ENCODE peak calls at places on chromosome 7, in six cellular contexts. B is cardiac muscle cell, A is nephron progenitor cell, I is neural crest cell, Y is WTC11, G is heart left ventricle. P is an unnamed sample.
A peak's percentile ranks its signal among the peaks of the same experiment; 100 is the strongest.

GRCh38 chr7:12322903-12323300 is 80.8 kb downstream of the VWDE start:
- DNase-seq in B (no peak), A (no peak), I (no peak), Y (no peak), G (no peak), P (no peak)

GRCh38 chr7:66832531-66833351 is 88.3 kb upstream of the TMEM248 start:
- DNase-seq in B (no peak), A (no peak), I (no peak), Y (no peak), G (no peak), P (no peak)

GRCh38 chr7:4840097-4840501 is 21.7 kb downstream of the PAPOLB start:
- DNase-seq in B (no peak), A (no peak), I (no peak), Y (no peak), G (no peak), P (no peak)

GRCh38 chr7:53035499-53036412 is at the start of gene POM121L12:
- DNase-seq in B (no peak), A (no peak), I (no peak), Y (no peak), G (no peak), P (no peak)

GRCh38 chr7:31061185-31061584 is 9.1 kb downstream of the ADCYAP1R1 start:
- DNase-seq in B (no peak), A (no peak), I (no peak), Y (peak; percentile 36), G (no peak), P (no peak)

GRCh38 chr7:55325371-55325792 is 39.8 kb upstream of the LANCL2 start:
- DNase-seq in B (peak; percentile 95), A (no peak), I (no peak), Y (no peak), G (peak; percentile 80), P (no peak)

GRCh38 chr7:8176370-8177081 is 85.4 kb downstream of the ICA1 start:
- DNase-seq in B (no peak), A (no peak), I (no peak), Y (no peak), G (no peak), P (no peak)

GRCh38 chr7:28581351-28581750 is 169.0 kb downstream of the CREB5 start:
- DNase-seq in B (no peak), A (no peak), I (no peak), Y (no peak), G (no peak), P (no peak)

GRCh38 chr7:12423995-12424745 is 20.5 kb upstream of the VWDE start:
- DNase-seq in B (no peak), A (no peak), I (no peak), Y (peak; percentile 80), G (no peak), P (no peak)

GRCh38 chr7:31336202-31337035 is 4.1 kb downstream of the NEUROD6 start:
- DNase-seq in B (no peak), A (peak; percentile 34), I (no peak), Y (peak; percentile 66), G (no peak), P (peak; percentile 55)

GRCh38 chr7:47601119-47601880 is 19.4 kb upstream of the TNS3 start:
- DNase-seq in B (peak; percentile 78), A (no peak), I (no peak), Y (no peak), G (no peak), P (no peak)

GRCh38 chr7:130732980-130733865 is 784 bp downstream of the KLF14 start:
- DNase-seq in B (no peak), A (no peak), I (peak; percentile 14), Y (peak; percentile 52), G (peak; percentile 29), P (peak; percentile 52)

GRCh38 chr7:46714904-46715303 is 793.8 kb upstream of the IGFBP3 start:
- DNase-seq in B (no peak), A (no peak), I (no peak), Y (no peak), G (no peak), P (no peak)

GRCh38 chr7:112995091-112995824 is 91.4 kb downstream of the GPR85 start:
- DNase-seq in B (peak; percentile 26), A (no peak), I (no peak), Y (no peak), G (peak; percentile 61), P (no peak)

GRCh38 chr7:102872460-102872859 is 40.3 kb upstream of the LRRC17 start:
- DNase-seq in B (peak; percentile 88), A (no peak), I (no peak), Y (no peak), G (no peak), P (no peak)

DNA sequence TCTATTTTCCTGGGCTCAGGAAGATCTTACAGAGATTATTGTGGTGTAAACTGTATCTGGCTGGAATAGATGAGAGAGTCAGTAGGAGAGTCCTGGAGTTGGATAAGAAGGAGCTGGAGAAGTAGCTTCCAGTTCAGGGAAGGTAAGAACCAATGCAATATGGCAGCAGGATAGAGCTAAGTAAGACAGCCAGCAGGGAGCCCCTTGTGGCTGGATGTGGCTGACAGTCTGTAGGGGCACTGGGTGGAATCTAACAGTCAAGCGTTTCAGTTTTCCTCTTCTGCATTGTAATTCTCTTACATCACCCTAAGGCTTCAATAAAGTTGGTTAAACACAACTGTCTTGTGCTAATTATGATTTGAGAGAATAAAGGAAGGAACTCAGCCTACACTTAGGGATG is 105.8 kb upstream of the EEPD1 start:
- DNase-seq in B (peak; percentile 40), A (no peak), I (no peak), Y (no peak), G (no peak), P (no peak)
- TF ChIP-seq CTCF in B (peak; percentile 22), A (no peak), I (peak; percentile 22), Y (no peak), G (no peak), P (peak; percentile 30)

GRCh38 chr7:2934211-2934731 is 90.2 kb upstream of the GNA12 start:
- DNase-seq in B (peak; percentile 64), A (no peak), I (no peak), Y (peak; percentile 13), G (no peak), P (no peak)
- TF ChIP-seq CTCF in B (no peak), A (no peak), I (no peak), Y (no peak), G (no peak), P (no peak)

GRCh38 chr7:149598721-149599308 is 101.2 kb upstream of the ZNF746 start:
- DNase-seq in B (peak; percentile 52), A (no peak), I (peak; percentile 12), Y (peak; percentile 55), G (no peak), P (peak; percentile 48)
- TF ChIP-seq CTCF in B (peak; percentile 59), A (peak; percentile 40), I (peak; percentile 54), Y (no peak), G (no peak), P (no peak)

GRCh38 chr7:121003986-121004685 is 15.6 kb downstream of the CPED1 start:
- DNase-seq in B (no peak), A (no peak), I (no peak), Y (no peak), G (peak; percentile 84), P (no peak)

GRCh38 chr7:121002755-121003114 is 14.2 kb downstream of the CPED1 start:
- DNase-seq in B (no peak), A (no peak), I (no peak), Y (no peak), G (no peak), P (no peak)

GRCh38 chr7:121001234-121001633 is 12.7 kb downstream of the CPED1 start:
- DNase-seq in B (no peak), A (no peak), I (no peak), Y (no peak), G (no peak), P (no peak)

GRCh38 chr7:121000091-121000983 is 11.8 kb downstream of the CPED1 start:
- DNase-seq in B (peak; percentile 68), A (no peak), I (no peak), Y (no peak), G (no peak), P (no peak)

DNA sequence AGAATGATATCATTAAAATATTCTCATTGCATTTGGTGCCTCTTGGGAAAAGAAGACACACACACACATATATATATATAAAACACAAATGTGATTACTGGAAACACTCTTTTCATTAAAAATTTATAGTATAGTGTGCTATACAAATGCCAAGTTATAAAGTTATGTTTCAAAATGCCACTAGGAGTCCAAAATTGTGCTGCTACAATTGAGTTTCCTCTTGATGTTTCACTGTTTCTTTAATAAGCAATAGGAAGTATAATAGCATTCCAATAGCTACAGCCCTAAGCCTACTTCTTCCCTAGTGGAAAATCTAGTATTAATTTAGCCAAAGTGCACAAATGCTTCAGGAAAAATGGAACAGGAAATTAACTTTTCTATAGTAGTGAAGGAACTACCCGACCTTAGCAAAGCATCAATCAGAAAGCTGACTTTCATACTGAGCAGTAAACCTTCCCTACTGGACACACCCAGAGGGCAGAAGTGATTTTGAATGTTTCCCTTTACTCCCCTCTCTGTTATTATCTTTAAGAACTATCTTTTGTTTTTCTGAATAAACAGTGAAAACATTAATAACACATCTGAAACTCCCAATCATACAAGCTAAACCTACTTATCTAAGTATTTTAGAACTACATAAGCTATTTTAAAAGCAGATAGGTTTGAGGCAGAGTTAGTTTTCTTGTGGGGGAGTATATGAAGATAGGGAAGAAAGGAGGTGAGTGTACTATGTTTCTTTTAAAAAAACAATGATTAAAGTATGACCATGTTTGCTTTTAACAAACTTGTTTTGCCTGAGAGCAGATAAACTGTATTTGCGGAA is 13.6 kb downstream of the CPED1 start:
- DNase-seq in B (no peak), A (no peak), I (no peak), Y (no peak), G (no peak), P (no peak)
- TF ChIP-seq CTCF in B (no peak), A (no peak), I (no peak), Y (no peak), G (no peak), P (no peak)